ENCODE peak calls at places on chromosome 2, in ten cellular contexts. I is T-helper 9 cell; B is NCI-H748 treated with DMSO at 0.1 percent for 48 hours; C is stimulated activated CD8-positive, alpha-beta memory T cell treated with anti-CD3 and anti-CD28 coated beads, Interleukin-15, amount 100 ng/mL, for 24 hours; W is ELF-1; S is AG09309; P is HEK293T; T is foreskin melanocyte; F is K562; Q is ELR. M is an unnamed sample.

GRCh38 chr2:154193246-154193645 is 321.5 kb downstream of the GALNT13 start:
- DNase-seq in S (no peak), T (no peak), P (no peak), C (no peak), W (no peak), F (no peak), Q (no peak), B (no peak), I (no peak), M (no peak)

GRCh38 chr2:233855345-233855744 is 1.0 kb upstream of the HJURP start:
- DNase-seq in F (no peak), S (no peak), B (no peak), W (no peak), T (no peak), Q (no peak), I (no peak), C (no peak), P (no peak), M (no peak)

GRCh38 chr2:230129343-230129742 is 60.6 kb upstream of the SLC16A14 start:
- DNase-seq in S (no peak), I (no peak), Q (peak), F (no peak), C (no peak), T (no peak), W (no peak), P (no peak), B (no peak), M (no peak)

GRCh38 chr2:164103271-164103670 is 367.5 kb upstream of the FIGN start:
- DNase-seq in I (no peak), Q (no peak), B (no peak), S (no peak), P (peak), T (no peak), F (no peak), C (no peak), W (peak), M (no peak)

GRCh38 chr2:25241452-25241851 is 73.1 kb upstream of the POMC start:
- DNase-seq in C (no peak), B (no peak), I (no peak), P (no peak), F (no peak), W (no peak), T (no peak), S (no peak), Q (no peak), M (no peak)

GRCh38 chr2:109171444-109172334 is 42.7 kb downstream of the SH3RF3 start:
- DNase-seq in Q (peak), F (no peak), P (no peak), I (no peak), S (peak), C (no peak), B (no peak), T (peak), W (peak), M (peak)

GRCh38 chr2:101873543-101873942 is 118.2 kb upstream of the IL1R2 start:
- DNase-seq in B (no peak), F (no peak), T (no peak), I (no peak), P (peak), Q (peak), W (no peak), S (no peak), C (no peak), M (no peak)

GRCh38 chr2:188293601-188294482 is 2.2 kb downstream of the GULP1 start:
- DNase-seq in T (peak), F (peak), W (peak), B (peak), C (no peak), Q (peak), P (peak), S (no peak), I (no peak), M (peak)

GRCh38 chr2:13725945-13726344 is 906.6 kb upstream of the LRATD1 start:
- DNase-seq in B (no peak), S (no peak), I (no peak), W (no peak), P (no peak), Q (no peak), C (no peak), F (no peak), T (no peak), M (no peak)

GRCh38 chr2:41791523-41791922 is 256.3 kb upstream of the PKDCC start:
- DNase-seq in I (no peak), F (no peak), B (no peak), Q (peak), C (no peak), T (no peak), W (no peak), P (peak), S (no peak), M (peak)

GRCh38 chr2:46488389-46488788 is 9.0 kb downstream of the TMEM247 start:
- DNase-seq in T (no peak), Q (peak), W (no peak), C (no peak), B (no peak), S (no peak), I (no peak), F (no peak), P (no peak), M (no peak)